ENCODE peak calls at places on chromosomes 7 and 10, in ten cellular contexts. O, J, K, X, T, Y, A, W, E and C are unnamed samples.

GRCh38 chr10:6204063-6204340 is 1.3 kb downstream of the PFKFB3 start:
- DNase-seq in O (no peak), J (peak), K (peak), X (peak), T (peak), Y (no peak), A (no peak), W (no peak), E (no peak), C (peak)

GRCh38 chr7:98619450-98620321 is 2.6 kb downstream of the NPTX2 start:
- DNase-seq in O (no peak), J (no peak), K (peak), X (no peak), T (peak), Y (no peak), A (no peak), W (no peak), E (no peak), C (peak)

GRCh38 chr10:95788830-95789229 is 32.9 kb downstream of the ENTPD1 start:
- DNase-seq in O (no peak), J (no peak), K (no peak), X (no peak), T (no peak), Y (no peak), A (no peak), W (peak), E (no peak), C (peak)

GRCh38 chr10:22651276-22651980 is 63.0 kb downstream of the PIP4K2A start:
- DNase-seq in O (no peak), J (peak), K (no peak), X (no peak), T (no peak), Y (no peak), A (no peak), W (no peak), E (no peak), C (no peak)

GRCh38 chr7:3408814-3409595 is 108.0 kb downstream of the SDK1 start:
- DNase-seq in O (no peak), J (no peak), K (no peak), X (no peak), T (no peak), Y (no peak), A (no peak), W (peak), E (no peak), C (no peak)

GRCh38 chr10:81303656-81304055 is 571.3 kb upstream of the NRG3 start:
- DNase-seq in O (no peak), J (no peak), K (no peak), X (no peak), T (no peak), Y (no peak), A (no peak), W (no peak), E (no peak), C (no peak)

GRCh38 chr10:49109669-49110335 is 5.5 kb downstream of the VSTM4 start:
- DNase-seq in O (peak), J (no peak), K (no peak), X (peak), T (no peak), Y (no peak), A (no peak), W (peak), E (no peak), C (no peak)

GRCh38 chr10:30671011-30671616 is 41.6 kb upstream of the LYZL2 start:
- DNase-seq in O (peak), J (peak), K (peak), X (peak), T (peak), Y (no peak), A (peak), W (peak), E (peak), C (peak)

GRCh38 chr10:130898381-130898780 is 413.1 kb downstream of the TCERG1L start:
- DNase-seq in O (no peak), J (no peak), K (no peak), X (no peak), T (no peak), Y (no peak), A (no peak), W (no peak), E (no peak), C (no peak)

GRCh38 chr7:28230273-28230672 is 49.7 kb upstream of the JAZF1 start:
- DNase-seq in O (no peak), J (no peak), K (no peak), X (no peak), T (no peak), Y (no peak), A (no peak), W (no peak), E (no peak), C (no peak)

DNA sequence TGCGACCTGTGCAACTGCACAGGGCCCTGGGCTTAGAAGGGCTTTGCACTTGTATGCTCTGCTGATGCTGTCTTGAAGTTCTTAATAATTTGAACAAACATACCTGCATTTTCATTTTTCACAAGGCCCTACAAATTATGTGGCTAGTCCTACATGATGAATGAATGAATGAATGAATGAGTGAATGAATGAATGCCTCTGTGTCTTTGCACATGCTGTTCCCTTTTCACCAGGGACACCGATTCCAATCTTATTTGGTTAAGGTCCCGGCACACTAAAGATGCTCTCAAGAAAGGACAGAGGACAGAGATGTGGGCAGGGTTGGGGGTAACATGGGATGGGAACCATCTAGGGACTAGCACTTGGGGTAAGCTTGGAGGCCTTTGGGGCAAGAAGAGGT is 39.4 kb upstream of the CHST3 start:
- DNase-seq in O (no peak), J (no peak), K (no peak), X (no peak), T (no peak), Y (no peak), A (no peak), W (no peak), E (no peak), C (no peak)
- TF ChIP-seq CTCF in O (no peak), J (no peak), K (no peak), X (no peak), T (no peak), Y (no peak), A (no peak), W (no peak), E (no peak), C (no peak)

DNA sequence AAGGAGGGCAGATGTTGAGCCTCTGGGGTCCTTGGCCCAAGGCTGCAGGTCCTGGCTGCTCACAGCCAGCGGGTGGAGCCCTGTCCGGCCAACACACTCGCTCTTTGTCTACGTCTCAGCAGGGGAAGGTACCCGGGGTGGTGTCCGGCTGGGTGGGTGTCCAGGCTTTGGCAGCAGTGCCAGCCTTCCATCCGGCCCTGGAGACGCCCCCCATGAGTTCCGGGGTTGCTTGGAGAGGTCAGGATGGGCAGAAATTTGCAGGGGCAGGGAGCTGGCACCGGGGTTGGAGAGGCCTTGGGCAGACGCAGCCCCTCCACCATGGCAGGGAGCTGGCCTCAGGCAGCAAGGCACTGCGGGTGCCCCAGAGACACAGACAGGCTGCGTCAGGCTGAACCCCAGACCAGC is 42.2 kb upstream of the ELN start:
- DNase-seq in O (no peak), J (no peak), K (no peak), X (no peak), T (no peak), Y (no peak), A (no peak), W (no peak), E (no peak), C (no peak)
- TF ChIP-seq CTCF in O (no peak), J (no peak), K (no peak), X (no peak), T (no peak), Y (no peak), A (no peak), W (no peak), E (no peak), C (no peak)

DNA sequence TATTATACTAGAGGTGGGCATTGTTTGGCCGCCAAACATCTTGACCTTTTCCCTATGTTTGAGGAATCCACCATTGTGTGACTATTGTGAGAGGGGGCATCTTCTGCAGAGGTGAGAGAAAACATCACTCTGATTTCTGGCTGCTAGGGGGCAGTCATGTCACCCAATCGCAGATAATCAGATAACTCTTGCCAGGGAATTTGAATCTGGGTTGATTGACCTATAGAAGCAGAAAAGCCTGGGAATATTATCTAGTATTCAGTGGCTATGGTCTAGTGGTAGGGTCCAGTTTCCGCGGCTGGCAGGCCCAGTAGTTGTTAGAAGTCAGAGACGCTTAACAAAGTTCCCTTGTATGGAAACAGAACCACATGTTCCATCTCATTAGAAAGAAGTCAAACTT is 808.5 kb downstream of the PHTF2 start:
- DNase-seq in O (no peak), J (no peak), K (peak), X (no peak), T (peak), Y (no peak), A (no peak), W (peak), E (peak), C (peak)
- TF ChIP-seq CTCF in O (peak), J (no peak), K (peak), X (no peak), T (peak), Y (peak), A (no peak), W (peak), E (peak), C (peak)

DNA sequence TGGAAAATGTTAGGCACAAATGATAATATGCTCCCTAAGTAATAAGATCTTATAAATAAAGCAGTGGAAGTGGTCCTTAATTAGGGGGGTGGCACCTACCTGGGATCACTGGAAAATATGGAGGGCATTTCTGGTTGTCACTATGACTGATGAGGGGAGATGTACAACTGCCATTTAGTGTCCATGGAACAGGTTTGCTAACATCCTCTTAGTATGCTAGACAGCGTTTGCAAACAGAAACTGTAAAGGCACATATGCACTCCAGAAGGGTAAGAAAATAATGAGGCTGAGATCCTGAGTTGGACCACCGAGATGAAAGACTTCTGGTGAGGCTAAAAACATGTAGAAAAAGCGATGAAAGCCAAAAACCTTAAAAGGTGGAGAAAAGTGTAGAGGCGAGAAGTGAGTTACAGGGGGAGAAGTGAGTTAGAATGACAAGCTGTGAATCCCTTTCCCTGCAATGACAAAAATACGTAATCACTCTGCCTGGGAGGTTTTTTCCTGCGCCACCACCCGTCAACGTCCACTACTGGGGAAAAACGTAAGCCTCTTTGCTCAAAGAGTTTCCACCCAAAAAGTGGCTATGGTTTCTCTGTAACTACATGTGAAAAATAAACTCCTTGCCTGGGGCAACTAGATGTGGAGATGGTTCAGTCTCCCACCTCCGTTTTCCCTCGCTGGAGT is 769 bp downstream of the KRIT1 start:
- DNase-seq in O (no peak), J (peak), K (no peak), X (no peak), T (no peak), Y (no peak), A (peak), W (peak), E (no peak), C (no peak)
- TF ChIP-seq CTCF in O (no peak), J (no peak), K (no peak), X (no peak), T (no peak), Y (no peak), A (no peak), W (peak), E (no peak), C (no peak)

DNA sequence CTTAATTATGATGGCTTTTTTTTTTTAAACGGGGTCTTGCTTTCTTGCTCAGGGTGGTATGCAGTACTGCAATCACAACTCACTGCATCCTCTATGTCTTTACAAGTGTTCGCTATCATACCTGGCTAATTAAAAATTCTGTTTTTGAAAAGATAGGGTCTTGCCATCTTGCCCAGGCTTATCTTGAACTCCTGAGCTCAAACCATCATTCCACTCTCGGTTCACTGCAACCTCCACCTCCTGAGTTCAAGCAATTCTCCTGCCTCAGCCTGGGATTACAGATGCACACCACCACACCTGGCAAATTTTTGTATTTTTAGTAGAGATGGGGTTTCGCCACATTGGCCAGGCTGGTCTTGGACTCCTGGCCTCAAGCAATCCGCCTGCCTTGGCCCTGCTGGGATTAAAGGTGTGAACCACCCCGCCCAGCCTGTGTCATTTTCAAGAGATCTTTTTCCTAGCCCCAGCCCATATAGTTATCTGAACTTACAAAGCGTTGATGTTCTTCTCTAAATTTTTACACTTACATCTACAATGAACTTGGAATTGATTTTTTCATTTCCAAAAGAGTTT is 6.0 kb downstream of the HNRNPF start:
- DNase-seq in O (no peak), J (no peak), K (no peak), X (peak), T (no peak), Y (no peak), A (no peak), W (no peak), E (no peak), C (no peak)
- TF ChIP-seq CTCF in O (no peak), J (no peak), K (no peak), X (no peak), T (no peak), Y (no peak), A (no peak), W (no peak), E (no peak), C (no peak)

GRCh38 chr10:72639441-72639873 is 13.6 kb upstream of the MICU1 start:
- DNase-seq in O (no peak), J (no peak), K (no peak), X (no peak), T (no peak), Y (no peak), A (no peak), W (no peak), E (no peak), C (no peak)
- TF ChIP-seq CTCF in O (no peak), J (no peak), K (no peak), X (no peak), T (no peak), Y (no peak), A (no peak), W (no peak), E (no peak), C (no peak)